ENCODE peak calls at places on chromosomes 3 and 15, in eight cellular contexts. One of them, this sample, is unnamed.

GRCh38 chr3:17039579-17039978 is 154.8 kb downstream of the PLCL2 start:
- DNase-seq in AG09309: peak; percentile 89
- DNase-seq in GM13976: no peak
- DNase-seq in SW 1271: peak; percentile 92
- DNase-seq in NCI-H187: no peak
- DNase-seq in G401: peak; percentile 50
- DNase-seq in Kasumi-1: no peak
- DNase-seq in hippocampal formation: no peak
- DNase-seq in this sample: no peak

GRCh38 chr15:58469432-58470353 is 37.9 kb downstream of the LIPC start:
- DNase-seq in G401: no peak
- DNase-seq in AG09309: peak; percentile 95
- DNase-seq in SW 1271: peak; percentile 87
- DNase-seq in GM13976: no peak
- DNase-seq in hippocampal formation: no peak
- DNase-seq in NCI-H187: no peak
- DNase-seq in Kasumi-1: peak; percentile 34
- DNase-seq in this sample: no peak

GRCh38 chr3:135528638-135529037 is 436.9 kb upstream of the PPP2R3A start:
- DNase-seq in Kasumi-1: no peak
- DNase-seq in NCI-H187: no peak
- DNase-seq in SW 1271: no peak
- DNase-seq in G401: no peak
- DNase-seq in AG09309: no peak
- DNase-seq in hippocampal formation: no peak
- DNase-seq in GM13976: no peak
- DNase-seq in this sample: no peak

GRCh38 chr3:39449796-39450195 is 17.7 kb upstream of the MOBP start:
- DNase-seq in Kasumi-1: no peak
- DNase-seq in SW 1271: no peak
- DNase-seq in hippocampal formation: no peak
- DNase-seq in AG09309: no peak
- DNase-seq in NCI-H187: no peak
- DNase-seq in GM13976: no peak
- DNase-seq in G401: no peak
- DNase-seq in this sample: no peak

GRCh38 chr15:52718551-52718950 is 39.4 kb upstream of the ATOSA start:
- DNase-seq in SW 1271: no peak
- DNase-seq in GM13976: no peak
- DNase-seq in Kasumi-1: no peak
- DNase-seq in NCI-H187: no peak
- DNase-seq in hippocampal formation: no peak
- DNase-seq in AG09309: no peak
- DNase-seq in G401: no peak
- DNase-seq in this sample: no peak

GRCh38 chr3:155407331-155407730 is 113.8 kb upstream of the STRIT1 start:
- DNase-seq in G401: no peak
- DNase-seq in hippocampal formation: no peak
- DNase-seq in AG09309: no peak
- DNase-seq in Kasumi-1: no peak
- DNase-seq in SW 1271: no peak
- DNase-seq in GM13976: no peak
- DNase-seq in NCI-H187: no peak
- DNase-seq in this sample: no peak

GRCh38 chr3:196942915-196943277 is 568 bp upstream of the NCBP2 start:
- DNase-seq in AG09309: no peak
- DNase-seq in hippocampal formation: no peak
- DNase-seq in SW 1271: no peak
- DNase-seq in GM13976: no peak
- DNase-seq in NCI-H187: no peak
- DNase-seq in G401: peak; percentile 18
- DNase-seq in Kasumi-1: no peak
- DNase-seq in this sample: no peak

GRCh38 chr3:169454060-169454317 is 209.5 kb downstream of the MECOM start:
- DNase-seq in Kasumi-1: no peak
- DNase-seq in hippocampal formation: no peak
- DNase-seq in SW 1271: no peak
- DNase-seq in GM13976: no peak
- DNase-seq in AG09309: no peak
- DNase-seq in G401: no peak
- DNase-seq in NCI-H187: no peak
- DNase-seq in this sample: no peak

GRCh38 chr3:86982883-86983282 is 8.1 kb downstream of the VGLL3 start:
- DNase-seq in AG09309: peak; percentile 80
- DNase-seq in GM13976: no peak
- DNase-seq in NCI-H187: no peak
- DNase-seq in SW 1271: no peak
- DNase-seq in G401: no peak
- DNase-seq in Kasumi-1: no peak
- DNase-seq in hippocampal formation: no peak
- DNase-seq in this sample: no peak

GRCh38 chr3:109023656-109024254 is 70.1 kb upstream of the GUCA1C start:
- DNase-seq in SW 1271: no peak
- DNase-seq in NCI-H187: no peak
- DNase-seq in G401: peak; percentile 70
- DNase-seq in AG09309: peak; percentile 25
- DNase-seq in Kasumi-1: peak; percentile 67
- DNase-seq in GM13976: peak; percentile 33
- DNase-seq in hippocampal formation: peak; percentile 16
- DNase-seq in this sample: no peak

GRCh38 chr3:155753038-155753647 is 8.3 kb upstream of the PLCH1 start:
- DNase-seq in NCI-H187: no peak
- DNase-seq in SW 1271: no peak
- DNase-seq in GM13976: no peak
- DNase-seq in Kasumi-1: peak; percentile 92
- DNase-seq in hippocampal formation: no peak
- DNase-seq in AG09309: no peak
- DNase-seq in G401: no peak
- DNase-seq in this sample: no peak

GRCh38 chr3:112127522-112128494 is 5.2 kb downstream of the GCSAM start:
- DNase-seq in NCI-H187: no peak
- DNase-seq in Kasumi-1: no peak
- DNase-seq in G401: no peak
- DNase-seq in GM13976: no peak
- DNase-seq in hippocampal formation: no peak
- DNase-seq in AG09309: no peak
- DNase-seq in SW 1271: no peak
- DNase-seq in this sample: no peak